ENCODE peak calls at places on chromosomes 1 and 21, in nine cellular contexts. H is kidney; N is transverse colon; T is effector memory CD4-positive, alpha-beta T cell; L is gastrocnemius medialis; Z is uterus; J is MM.1S; C is brain microvascular endothelial cell; I is pancreas. V is an unnamed sample.

GRCh38 chr1:186059311-186059710 is 315.7 kb downstream of the TPR start:
- DNase-seq in H (no peak), N (no peak), T (no peak), L (no peak), Z (no peak), J (peak), C (no peak), I (no peak), V (no peak)

GRCh38 chr1:55305735-55306134 is 90.6 kb upstream of the USP24 start:
- DNase-seq in H (no peak), N (no peak), T (no peak), L (no peak), Z (no peak), J (no peak), C (no peak), I (no peak), V (no peak)

GRCh38 chr1:11845641-11846335 is 1.8 kb downstream of the NPPA start:
- DNase-seq in H (peak), N (no peak), T (no peak), L (no peak), Z (no peak), J (peak), C (no peak), I (no peak), V (no peak)

GRCh38 chr1:150406483-150406882 is 42.5 kb downstream of the RPRD2 start:
- DNase-seq in H (no peak), N (no peak), T (no peak), L (no peak), Z (no peak), J (no peak), C (no peak), I (no peak), V (no peak)

GRCh38 chr1:100584761-100585745 is 47.1 kb downstream of the GPR88 start:
- DNase-seq in H (no peak), N (no peak), T (no peak), L (no peak), Z (no peak), J (no peak), C (no peak), I (no peak), V (no peak)

GRCh38 chr1:198019126-198019525 is 102.0 kb downstream of the LHX9 start:
- DNase-seq in H (no peak), N (no peak), T (no peak), L (no peak), Z (no peak), J (no peak), C (no peak), I (no peak), V (no peak)

GRCh38 chr1:24190970-24191570 is 4.0 kb upstream of the IFNLR1 start:
- DNase-seq in H (no peak), N (no peak), T (no peak), L (no peak), Z (no peak), J (peak), C (no peak), I (no peak), V (no peak)

GRCh38 chr1:239722080-239722479 is 335.7 kb downstream of the CHRM3 start:
- DNase-seq in H (no peak), N (no peak), T (no peak), L (no peak), Z (no peak), J (no peak), C (no peak), I (no peak), V (no peak)

GRCh38 chr1:145990249-145991097 is 5.9 kb downstream of the TXNIP start:
- DNase-seq in H (no peak), N (peak), T (no peak), L (peak), Z (peak), J (no peak), C (no peak), I (no peak), V (no peak)

GRCh38 chr1:218384576-218384975 is 39.4 kb downstream of the TGFB2 start:
- DNase-seq in H (no peak), N (no peak), T (no peak), L (no peak), Z (no peak), J (no peak), C (peak), I (no peak), V (no peak)

GRCh38 chr21:44871576-44872265 is 1.8 kb downstream of the PTTG1IP start:
- DNase-seq in H (peak), N (peak), T (no peak), L (peak), Z (peak), J (no peak), C (peak), I (no peak), V (no peak)

GRCh38 chr1:169874229-169874628 is 19.5 kb downstream of the SCYL3 start:
- DNase-seq in H (no peak), N (no peak), T (no peak), L (no peak), Z (no peak), J (no peak), C (no peak), I (no peak), V (no peak)

GRCh38 chr1:205678286-205679111 is 1.8 kb downstream of the SLC45A3 start:
- DNase-seq in H (no peak), N (no peak), T (no peak), L (no peak), Z (no peak), J (no peak), C (peak), I (no peak), V (no peak)

GRCh38 chr1:22643381-22643780 is at the start of gene C1QC:
- DNase-seq in H (no peak), N (peak), T (no peak), L (peak), Z (no peak), J (no peak), C (no peak), I (peak), V (no peak)

GRCh38 chr1:93758842-93759515 is 77.3 kb upstream of the BCAR3 start:
- DNase-seq in H (no peak), N (no peak), T (no peak), L (no peak), Z (no peak), J (no peak), C (peak), I (no peak), V (no peak)

GRCh38 chr1:42004322-42004721 is 85.6 kb upstream of the HIVEP3 start:
- DNase-seq in H (no peak), N (no peak), T (no peak), L (no peak), Z (no peak), J (no peak), C (no peak), I (no peak), V (no peak)

GRCh38 chr1:220680085-220680687 is 10.0 kb upstream of the C1orf115 start:
- DNase-seq in H (no peak), N (no peak), T (no peak), L (no peak), Z (no peak), J (peak), C (no peak), I (no peak), V (no peak)

GRCh38 chr1:222919478-222919865 is 104.6 kb downstream of the DISP1 start:
- DNase-seq in H (no peak), N (no peak), T (no peak), L (no peak), Z (no peak), J (no peak), C (no peak), I (no peak), V (no peak)

GRCh38 chr1:212454741-212455140 is 22.0 kb downstream of the NENF start:
- DNase-seq in H (no peak), N (no peak), T (no peak), L (no peak), Z (no peak), J (no peak), C (no peak), I (no peak), V (no peak)

GRCh38 chr1:119713039-119713537 is 1.4 kb downstream of the PHGDH start:
- DNase-seq in H (no peak), N (no peak), T (no peak), L (no peak), Z (no peak), J (no peak), C (peak), I (no peak), V (no peak)

GRCh38 chr1:171457412-171457811 is 27.9 kb upstream of the PRRC2C start:
- DNase-seq in H (no peak), N (no peak), T (no peak), L (no peak), Z (no peak), J (no peak), C (no peak), I (no peak), V (no peak)

GRCh38 chr1:210363119-210363518 is 34.4 kb downstream of the HHAT start:
- DNase-seq in H (no peak), N (no peak), T (no peak), L (no peak), Z (no peak), J (no peak), C (no peak), I (no peak), V (no peak)

GRCh38 chr1:85606414-85606800 is 25.8 kb downstream of the CCN1 start:
- DNase-seq in H (no peak), N (no peak), T (no peak), L (no peak), Z (no peak), J (no peak), C (no peak), I (no peak), V (no peak)

GRCh38 chr1:192993426-192994085 is 65.6 kb downstream of the UCHL5 start:
- DNase-seq in H (no peak), N (no peak), T (no peak), L (no peak), Z (no peak), J (no peak), C (no peak), I (no peak), V (no peak)

GRCh38 chr1:170929835-170930554 is 5.3 kb upstream of the MROH9 start:
- DNase-seq in H (no peak), N (no peak), T (no peak), L (no peak), Z (peak), J (peak), C (peak), I (no peak), V (peak)

GRCh38 chr1:21815724-21816311 is 3.8 kb downstream of the LDLRAD2 start:
- DNase-seq in H (no peak), N (peak), T (no peak), L (no peak), Z (no peak), J (no peak), C (no peak), I (no peak), V (no peak)

GRCh38 chr1:51729824-51730284 is 113.0 kb downstream of the OSBPL9 start:
- DNase-seq in H (no peak), N (no peak), T (no peak), L (no peak), Z (no peak), J (peak), C (no peak), I (no peak), V (no peak)

GRCh38 chr21:44701023-44701400 is 4.0 kb downstream of the KRTAP10-12 start:
- DNase-seq in H (no peak), N (no peak), T (no peak), L (no peak), Z (no peak), J (no peak), C (no peak), I (no peak), V (no peak)

GRCh38 chr1:47189844-47190562 is at the start of gene PDZK1IP1:
- DNase-seq in H (peak), N (peak), T (no peak), L (peak), Z (peak), J (no peak), C (peak), I (peak), V (no peak)

GRCh38 chr1:109573785-109574184 is 25.4 kb downstream of the GNAI3 start:
- DNase-seq in H (no peak), N (no peak), T (no peak), L (no peak), Z (no peak), J (no peak), C (no peak), I (no peak), V (no peak)

GRCh38 chr1:221045842-221046831 is 166.9 kb downstream of the HLX start:
- DNase-seq in H (no peak), N (no peak), T (no peak), L (no peak), Z (no peak), J (peak), C (no peak), I (no peak), V (no peak)

GRCh38 chr1:47703161-47703825 is 265.4 kb downstream of the FOXD2 start:
- DNase-seq in H (no peak), N (no peak), T (no peak), L (no peak), Z (no peak), J (no peak), C (no peak), I (no peak), V (no peak)

GRCh38 chr21:44853601-44854390 is 19.7 kb downstream of the PTTG1IP start:
- DNase-seq in H (peak), N (peak), T (no peak), L (peak), Z (no peak), J (peak), C (no peak), I (no peak), V (no peak)

GRCh38 chr1:94541175-94542087 is at the start of gene F3:
- DNase-seq in H (peak), N (peak), T (peak), L (peak), Z (peak), J (peak), C (peak), I (peak), V (peak)

GRCh38 chr21:44712203-44713028 is 1.0 kb upstream of the TSPEAR start:
- DNase-seq in H (no peak), N (no peak), T (no peak), L (no peak), Z (no peak), J (no peak), C (no peak), I (no peak), V (no peak)

GRCh38 chr1:65911679-65912078 is 119.0 kb downstream of the PDE4B start:
- DNase-seq in H (no peak), N (no peak), T (no peak), L (no peak), Z (no peak), J (no peak), C (no peak), I (no peak), V (no peak)

DNA sequence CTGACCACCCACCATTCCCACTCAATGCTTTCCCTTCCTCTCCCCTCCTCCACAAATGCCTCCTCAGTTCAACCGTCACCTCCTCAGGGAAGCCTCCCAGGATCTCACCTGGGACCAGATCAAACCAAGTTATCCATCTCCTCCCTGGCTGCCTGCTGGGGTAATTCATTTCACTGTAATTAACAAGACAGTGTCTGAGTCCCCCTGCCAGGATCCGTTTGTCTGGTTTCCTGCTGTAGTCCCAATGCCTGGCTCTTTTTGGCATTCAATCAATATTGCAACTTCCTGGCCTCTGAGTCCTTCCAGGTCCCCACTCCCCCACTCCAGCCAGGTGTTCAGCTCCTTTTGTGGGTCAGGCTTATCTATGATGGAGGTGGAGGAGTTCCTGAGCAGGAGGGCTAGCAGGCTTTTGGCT is 687.7 kb downstream of the PTPRU start:
- DNase-seq in H (no peak), N (no peak), T (no peak), L (no peak), Z (no peak), J (no peak), C (no peak), I (no peak), V (no peak)
- H3K27ac ChIP-seq in H (no peak), N (no peak), T (no peak), L (no peak), Z (no peak), J (no peak), C (no peak), I (no peak), V (no peak)

DNA sequence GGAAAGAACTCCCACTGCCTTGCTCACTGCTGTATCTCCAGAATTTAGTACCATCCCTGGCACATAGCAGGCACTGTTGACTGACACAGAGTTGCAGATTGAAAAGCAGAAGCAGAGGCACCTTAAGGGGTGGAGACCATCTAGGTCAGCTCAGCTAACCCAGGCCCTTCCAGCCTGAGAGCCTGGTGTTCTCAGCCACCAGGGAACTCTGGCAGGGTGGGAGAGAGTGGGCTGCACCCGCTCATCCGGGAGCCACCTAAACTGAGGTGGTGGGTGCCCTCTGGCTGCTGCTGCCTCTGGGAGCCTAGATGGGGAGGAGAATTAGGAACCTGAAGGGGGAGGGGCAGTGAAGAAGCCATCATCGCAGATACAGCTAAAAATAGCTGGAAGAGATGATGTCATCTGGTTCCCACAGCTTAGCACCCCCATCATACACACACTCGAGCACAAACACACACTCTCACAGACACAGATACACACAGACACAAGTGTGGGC is 1.5 kb upstream of the TSPAN1 start:
- DNase-seq in H (no peak), N (no peak), T (no peak), L (no peak), Z (no peak), J (no peak), C (peak), I (no peak), V (peak)
- H3K27ac ChIP-seq in H (no peak), N (no peak), T (no peak), L (peak), Z (peak), J (no peak), C (no peak), I (no peak), V (peak)

GRCh38 chr1:67162954-67163353 is 3.3 kb upstream of the IL23R start:
- DNase-seq in H (no peak), N (no peak), T (no peak), L (no peak), Z (no peak), J (no peak), C (peak), I (no peak), V (no peak)
- H3K27ac ChIP-seq in H (no peak), N (no peak), T (no peak), L (no peak), Z (no peak), J (no peak), C (no peak), I (no peak), V (no peak)

DNA sequence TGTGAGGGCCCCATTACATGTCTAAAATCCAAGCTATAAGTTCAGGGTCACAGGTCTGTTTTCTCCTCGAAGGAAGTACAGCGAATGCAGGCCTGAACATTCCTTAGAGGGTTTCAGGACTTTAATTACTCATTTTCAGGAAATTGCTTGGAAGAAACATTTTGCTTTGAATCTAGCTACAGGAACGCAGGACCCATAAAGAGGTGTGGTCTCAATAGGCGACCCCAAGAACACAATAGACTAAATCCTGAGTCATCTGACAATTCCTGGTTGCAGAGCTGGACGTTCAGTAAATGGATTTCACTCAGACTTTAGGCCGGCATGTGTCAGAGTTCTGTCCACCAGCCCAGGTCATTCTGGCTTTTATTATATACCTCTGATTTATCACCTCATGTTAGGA is 1.0 kb upstream of the ERG start:
- DNase-seq in H (no peak), N (no peak), T (no peak), L (no peak), Z (no peak), J (no peak), C (no peak), I (no peak), V (no peak)
- H3K27ac ChIP-seq in H (peak), N (no peak), T (no peak), L (peak), Z (peak), J (no peak), C (no peak), I (no peak), V (no peak)

GRCh38 chr1:179031855-179032513 is 6.3 kb downstream of the FAM20B start:
- DNase-seq in H (no peak), N (no peak), T (no peak), L (peak), Z (no peak), J (no peak), C (peak), I (no peak), V (no peak)
- H3K27ac ChIP-seq in H (no peak), N (no peak), T (no peak), L (peak), Z (no peak), J (no peak), C (peak), I (no peak), V (no peak)

GRCh38 chr1:162633327-162633762 is 1.1 kb downstream of the DDR2 start:
- DNase-seq in H (no peak), N (no peak), T (no peak), L (no peak), Z (no peak), J (peak), C (peak), I (no peak), V (no peak)
- H3K27ac ChIP-seq in H (peak), N (peak), T (no peak), L (peak), Z (peak), J (peak), C (peak), I (no peak), V (peak)

V was measured in caudate nucleus.